ENCODE peak calls at places on chromosomes 13 and 19, in four cellular contexts. P is ovary, T is IMR-90, V is adrenal gland. C is an unnamed sample.
A peak's percentile ranks its signal among the peaks of the same experiment; 100 is the strongest.

GRCh38 chr13:28379371-28380083 is 115.4 kb downstream of the FLT1 start:
- DNase-seq in P (no peak), T (no peak), V (no peak), C (no peak)

GRCh38 chr19:34461375-34462100 is 20.0 kb upstream of the WTIP start:
- DNase-seq in P (no peak), T (peak; percentile 65), V (no peak), C (no peak)

GRCh38 chr19:14072535-14073231 is at the start of gene MISP3:
- DNase-seq in P (no peak), T (no peak), V (peak; percentile 61), C (peak; percentile 54)

GRCh38 chr13:97600438-97601080 is 166.6 kb downstream of the RAP2A start:
- DNase-seq in P (no peak), T (peak; percentile 80), V (no peak), C (peak; percentile 55)

GRCh38 chr13:30690282-30691188 is 44.8 kb upstream of the ALOX5AP start:
- DNase-seq in P (no peak), T (peak; percentile 99), V (peak; percentile 57), C (peak; percentile 87)

GRCh38 chr13:35092751-35093150 is 150.7 kb downstream of the NBEA start:
- DNase-seq in P (no peak), T (no peak), V (no peak), C (no peak)

GRCh38 chr13:42495256-42495655 is 78.7 kb upstream of the TNFSF11 start:
- DNase-seq in P (no peak), T (no peak), V (no peak), C (no peak)

GRCh38 chr19:55301459-55302331 is 17.9 kb downstream of the BRSK1 start:
- DNase-seq in P (peak; percentile 93), T (peak; percentile 62), V (peak; percentile 92), C (peak; percentile 71)

GRCh38 chr19:31639306-31639705 is 290.1 kb upstream of the TSHZ3 start:
- DNase-seq in P (no peak), T (peak; percentile 1), V (no peak), C (peak; percentile 1)

GRCh38 chr19:42683917-42684513 is 56.3 kb downstream of the PSG3 start:
- DNase-seq in P (no peak), T (peak; percentile 31), V (no peak), C (peak; percentile 10)

GRCh38 chr13:97223711-97224461 is 1.8 kb downstream of the MBNL2 start:
- DNase-seq in P (peak; percentile 49), T (peak; percentile 96), V (peak; percentile 73), C (peak; percentile 75)

GRCh38 chr13:29847501-29847983 is 2.9 kb downstream of the UBL3 start:
- DNase-seq in P (no peak), T (peak; percentile 64), V (peak; percentile 35), C (peak; percentile 24)

GRCh38 chr13:112874751-112875300 is 94.2 kb upstream of the MCF2L start:
- DNase-seq in P (peak; percentile 20), T (no peak), V (no peak), C (no peak)

GRCh38 chr13:47076536-47076935 is 179.7 kb upstream of the HTR2A start:
- DNase-seq in P (no peak), T (peak; percentile 13), V (no peak), C (no peak)

GRCh38 chr19:10852098-10852800 is 4.0 kb downstream of the C19orf38 start:
- DNase-seq in P (no peak), T (peak; percentile 75), V (no peak), C (no peak)

GRCh38 chr13:42028113-42028799 is 20.2 kb upstream of the DGKH start:
- DNase-seq in P (no peak), T (no peak), V (no peak), C (no peak)

GRCh38 chr13:20902438-20903163 is at the start of gene XPO4:
- DNase-seq in P (peak; percentile 80), T (peak; percentile 69), V (peak; percentile 76), C (peak; percentile 93)

GRCh38 chr19:7637374-7638256 is 705 bp downstream of the STXBP2 start:
- DNase-seq in P (no peak), T (no peak), V (peak; percentile 52), C (peak; percentile 80)

GRCh38 chr19:35843676-35844481 is 8.4 kb downstream of the NPHS1 start:
- DNase-seq in P (no peak), T (no peak), V (peak; percentile 32), C (no peak)

GRCh38 chr13:59391696-59392095 is 772.0 kb downstream of the DIAPH3 start:
- DNase-seq in P (no peak), T (peak; percentile 74), V (peak; percentile 73), C (peak; percentile 82)

GRCh38 chr13:38657191-38657590 is 29.7 kb upstream of the FREM2 start:
- DNase-seq in P (no peak), T (peak; percentile 6), V (no peak), C (no peak)

GRCh38 chr19:16739546-16739945 is 19.9 kb downstream of the NWD1 start:
- DNase-seq in P (no peak), T (no peak), V (no peak), C (peak; percentile 40)

GRCh38 chr13:33728271-33729037 is 89.5 kb upstream of the RFC3 start:
- DNase-seq in P (no peak), T (no peak), V (peak; percentile 57), C (peak; percentile 79)

GRCh38 chr13:48221301-48222190 is 11.5 kb upstream of the ITM2B start:
- DNase-seq in P (no peak), T (no peak), V (no peak), C (peak; percentile 50)

GRCh38 chr13:52459668-52460067 is 4.4 kb downstream of the CKAP2 start:
- DNase-seq in P (no peak), T (peak; percentile 86), V (no peak), C (no peak)

GRCh38 chr13:107025991-107026390 is 458.1 kb upstream of the ARGLU1 start:
- DNase-seq in P (no peak), T (peak; percentile 71), V (no peak), C (no peak)

GRCh38 chr13:47094734-47095434 is 198.0 kb upstream of the HTR2A start:
- DNase-seq in P (no peak), T (no peak), V (no peak), C (no peak)

GRCh38 chr19:5128932-5129389 is 160.0 kb downstream of the KDM4B start:
- DNase-seq in P (peak; percentile 82), T (no peak), V (peak; percentile 65), C (peak; percentile 45)

GRCh38 chr19:5126498-5127223 is 157.7 kb downstream of the KDM4B start:
- DNase-seq in P (no peak), T (no peak), V (no peak), C (no peak)

GRCh38 chr19:5129691-5130090 is 160.8 kb downstream of the KDM4B start:
- DNase-seq in P (no peak), T (no peak), V (no peak), C (no peak)

GRCh38 chr19:5127710-5128109 is 158.8 kb downstream of the KDM4B start:
- DNase-seq in P (no peak), T (no peak), V (no peak), C (no peak)

GRCh38 chr19:5128251-5128931 is 159.5 kb downstream of the KDM4B start:
- DNase-seq in P (peak; percentile 87), T (peak; percentile 75), V (peak; percentile 86), C (no peak)
- H3K4me3 ChIP-seq in P (no peak overlapping the region), T (no peak overlapping the region), V (no peak overlapping the region), C (no peak overlapping the region)

GRCh38 chr19:49017041-49017665 is at the start of gene LHB:
- DNase-seq in P (no peak), T (no peak), V (no peak), C (no peak)

GRCh38 chr19:49020342-49020741 is 3.5 kb upstream of the LHB start:
- DNase-seq in P (no peak), T (no peak), V (no peak), C (no peak)

GRCh38 chr19:49020931-49021895 is 2.9 kb downstream of the CGB3 start:
- DNase-seq in P (no peak), T (peak; percentile 25), V (no peak), C (peak; percentile 47)

GRCh38 chr19:49017666-49018351 is 918 bp upstream of the LHB start:
- DNase-seq in P (peak; percentile 54), T (peak; percentile 45), V (peak; percentile 45), C (peak; percentile 81)

GRCh38 chr19:49019242-49019932 is 2.5 kb upstream of the LHB start:
- DNase-seq in P (peak; percentile 68), T (peak; percentile 17), V (peak; percentile 77), C (peak; percentile 46)
- TF ChIP-seq CTCF in P (no peak), T (peak; percentile 27), V (no peak), C (no peak)

GRCh38 chr19:22532388-22533310 is 101.5 kb upstream of the ZNF492 start:
- DNase-seq in P (peak; percentile 98), T (no peak), V (no peak), C (peak; percentile 91)
- TF ChIP-seq POLR2A in P (peak; percentile 99), T (no peak), V (peak; percentile 79), C (no peak)

DNA sequence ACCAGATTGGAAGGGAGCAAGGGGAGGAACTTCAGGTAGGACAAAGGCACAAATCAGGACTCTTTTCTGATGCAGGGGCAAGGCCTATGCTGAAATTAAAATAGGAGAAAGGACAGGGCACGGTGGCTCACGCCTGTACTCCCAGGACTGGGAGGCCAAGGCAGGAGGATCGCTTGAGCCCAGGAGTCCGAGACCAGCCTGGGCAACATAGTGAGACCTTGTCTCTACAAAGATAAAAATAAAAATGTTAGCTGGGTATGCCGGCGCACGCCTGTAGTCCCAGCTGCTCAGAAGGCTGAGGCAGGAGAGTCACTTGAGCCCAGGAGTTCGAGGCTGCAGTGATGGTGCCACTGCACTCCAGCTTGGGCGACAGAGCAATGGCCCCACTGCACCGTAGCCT is 5.7 kb downstream of the SLC17A7 start:
- DNase-seq in P (no peak), T (no peak), V (no peak), C (no peak)
- H3K4me3 ChIP-seq in P (no peak overlapping the region), T (no peak overlapping the region), V (no peak overlapping the region), C (no peak overlapping the region)